ENCODE peak calls at places on chromosome 11, in nine cellular contexts. F is colonic mucosa, L is ovary, B is transverse colon, M is endodermal cell, C is HCT116, W is GM12878, Q is hepatocyte, G is sigmoid colon. S is an unnamed sample. For H3K27me3, the result is how much of the 10 kb centered on the place peaks cover.

GRCh38 chr11:80122211-80122610 is 681.4 kb upstream of the TENM4 start:
- DNase-seq in M (no peak), G (no peak), W (no peak), C (no peak), B (no peak), L (no peak), Q (no peak), F (no peak), S (no peak)

GRCh38 chr11:83265331-83265730 is 20.8 kb downstream of the CCDC90B start:
- DNase-seq in L (no peak), C (no peak), G (no peak), W (no peak), M (no peak), F (no peak), B (no peak), Q (no peak), S (no peak)

GRCh38 chr11:113505541-113506375 is 30.6 kb upstream of the DRD2 start:
- DNase-seq in M (peak), W (no peak), L (no peak), Q (peak), F (no peak), B (no peak), C (peak), G (no peak), S (no peak)

GRCh38 chr11:119389611-119390254 is 8.2 kb upstream of the USP2 start:
- DNase-seq in W (no peak), M (peak), G (no peak), L (no peak), Q (no peak), F (no peak), B (no peak), C (no peak), S (no peak)

GRCh38 chr11:86274503-86274902 is 27.5 kb upstream of the HIKESHI start:
- DNase-seq in C (no peak), L (no peak), G (no peak), Q (no peak), F (no peak), M (peak), W (no peak), B (no peak), S (no peak)

GRCh38 chr11:111851636-111852035 is 19.7 kb downstream of the ALG9 start:
- DNase-seq in C (no peak), F (no peak), M (no peak), B (no peak), L (no peak), W (no peak), G (no peak), Q (peak), S (no peak)

GRCh38 chr11:2213384-2213842 is 41.8 kb upstream of the TH start:
- DNase-seq in F (peak), B (no peak), L (no peak), M (peak), C (no peak), Q (no peak), G (peak), W (no peak), S (no peak)

GRCh38 chr11:123560001-123560400 is 94.4 kb downstream of the SCN3B start:
- DNase-seq in M (no peak), G (peak), L (peak), F (no peak), Q (peak), W (no peak), B (no peak), C (no peak), S (peak)

GRCh38 chr11:73376803-73377629 is 817 bp downstream of the RELT start:
- DNase-seq in F (peak), B (peak), L (peak), Q (peak), M (peak), G (peak), C (peak), W (no peak), S (peak)

GRCh38 chr11:122791836-122792235 is 46.5 kb upstream of the CRTAM start:
- DNase-seq in B (no peak), W (no peak), Q (peak), L (no peak), M (no peak), G (no peak), F (no peak), C (no peak), S (no peak)

GRCh38 chr11:107598225-107599139 is 7.5 kb downstream of the ELMOD1 start:
- DNase-seq in Q (peak), B (no peak), M (peak), F (no peak), L (no peak), W (no peak), G (no peak), C (peak), S (no peak)

GRCh38 chr11:95931916-95932315 is 8.0 kb upstream of the MTMR2 start:
- DNase-seq in B (no peak), M (no peak), L (no peak), W (no peak), Q (no peak), C (no peak), G (no peak), F (no peak), S (no peak)

GRCh38 chr11:36073411-36074203 is 129.7 kb downstream of the LDLRAD3 start:
- DNase-seq in C (no peak), L (peak), G (no peak), F (peak), W (no peak), M (no peak), B (no peak), Q (peak), S (no peak)

GRCh38 chr11:2582958-2583604 is 116.7 kb downstream of the KCNQ1OT1 start:
- DNase-seq in M (peak), B (peak), F (no peak), L (peak), W (no peak), C (no peak), G (peak), Q (no peak), S (no peak)

GRCh38 chr11:126284829-126285228 is 1.9 kb downstream of the TIRAP start:
- DNase-seq in M (no peak), L (peak), W (peak), C (no peak), B (peak), G (peak), Q (peak), F (peak), S (peak)

GRCh38 chr11:16946477-16947282 is 67.5 kb downstream of the PLEKHA7 start:
- DNase-seq in L (no peak), F (no peak), Q (no peak), B (no peak), W (peak), G (no peak), C (no peak), M (no peak), S (no peak)

DNA sequence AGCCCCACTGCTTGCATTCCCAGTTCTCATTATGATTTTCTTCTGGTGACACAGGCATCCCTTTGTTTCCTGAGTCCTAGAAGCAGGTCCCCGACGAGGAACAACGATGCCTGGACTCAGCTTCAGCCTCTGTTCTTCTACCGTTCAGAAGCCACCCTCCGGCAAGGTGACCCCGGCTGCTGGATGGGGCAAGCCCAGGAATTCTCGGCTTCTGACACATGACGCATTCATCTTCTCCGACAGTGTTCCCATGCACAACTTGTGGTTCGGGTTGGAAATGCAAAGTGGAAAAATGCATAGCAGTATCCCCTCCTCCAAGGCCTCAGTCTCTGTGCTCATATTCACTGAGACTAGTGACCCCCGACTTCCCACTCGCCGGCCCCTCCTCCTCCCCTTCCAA is 70.1 kb upstream of the NTM start:
- DNase-seq in L (no peak), F (no peak), B (no peak), W (no peak), Q (no peak), G (no peak), C (no peak), M (no peak), S (no peak)
- H3K27me3 ChIP-seq in L (under half), F (under half), B (under half), W (under half), Q (under half), G (under half), C (under half), M (under half), S (under half)

GRCh38 chr11:62054484-62055121 is 69.2 kb upstream of the INCENP start:
- DNase-seq in C (peak), Q (peak), G (peak), W (no peak), L (no peak), B (peak), M (peak), F (peak), S (peak)
- TF ChIP-seq CTCF in C (peak), Q (peak), G (no peak), W (peak), L (no peak), B (peak), M (peak), F (peak), S (peak)

GRCh38 chr11:64600281-64600992 is 9.4 kb downstream of the SLC22A12 start:
- DNase-seq in W (no peak), C (no peak), F (no peak), G (no peak), Q (no peak), L (no peak), M (no peak), B (no peak), S (no peak)

GRCh38 chr11:64603411-64604110 is 12.5 kb downstream of the SLC22A12 start:
- DNase-seq in W (no peak), C (no peak), M (no peak), Q (no peak), G (no peak), B (no peak), F (no peak), L (no peak), S (no peak)

GRCh38 chr11:64601605-64602465 is 10.8 kb downstream of the SLC22A12 start:
- DNase-seq in G (no peak), B (no peak), L (no peak), W (no peak), M (no peak), C (no peak), Q (no peak), F (no peak), S (no peak)

GRCh38 chr11:64604458-64605247 is 13.6 kb downstream of the SLC22A12 start:
- DNase-seq in G (no peak), B (no peak), M (no peak), W (no peak), F (no peak), Q (no peak), L (no peak), C (no peak), S (no peak)

DNA sequence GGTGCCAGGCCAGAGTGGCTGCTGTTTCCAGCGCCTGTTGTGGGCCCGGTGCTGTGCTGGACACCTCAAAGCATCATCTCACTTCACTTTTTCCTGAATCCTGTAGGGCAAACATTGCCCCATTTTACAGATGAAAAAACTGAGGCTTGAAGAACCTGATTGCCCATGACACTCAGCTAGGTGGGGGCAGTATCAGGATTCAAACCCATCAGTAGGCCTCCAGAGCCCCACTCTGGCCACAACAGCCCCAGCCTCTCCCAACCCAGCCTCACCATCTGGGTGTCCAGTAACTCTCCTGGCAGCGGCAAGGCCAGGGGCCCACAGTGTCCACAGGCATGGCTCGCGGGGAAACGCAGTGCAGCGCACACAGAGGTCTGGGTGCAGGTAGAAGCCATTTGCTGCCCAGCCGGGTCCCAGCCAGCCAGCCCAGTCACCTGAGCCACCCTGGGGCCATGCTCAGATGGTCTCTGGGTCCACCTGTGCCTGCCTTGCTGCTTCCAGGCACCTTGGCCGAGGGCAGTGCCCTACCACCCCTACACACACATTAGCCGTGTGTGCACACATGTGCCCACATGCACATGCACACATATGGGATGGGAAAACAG is 11.5 kb downstream of the SLC22A12 start:
- DNase-seq in C (no peak), M (no peak), F (no peak), Q (no peak), L (no peak), B (no peak), G (no peak), W (no peak), S (no peak)
- H3K27ac ChIP-seq in C (no peak), M (no peak), F (no peak), Q (no peak), L (no peak), B (no peak), G (no peak), W (no peak), S (no peak)

DNA sequence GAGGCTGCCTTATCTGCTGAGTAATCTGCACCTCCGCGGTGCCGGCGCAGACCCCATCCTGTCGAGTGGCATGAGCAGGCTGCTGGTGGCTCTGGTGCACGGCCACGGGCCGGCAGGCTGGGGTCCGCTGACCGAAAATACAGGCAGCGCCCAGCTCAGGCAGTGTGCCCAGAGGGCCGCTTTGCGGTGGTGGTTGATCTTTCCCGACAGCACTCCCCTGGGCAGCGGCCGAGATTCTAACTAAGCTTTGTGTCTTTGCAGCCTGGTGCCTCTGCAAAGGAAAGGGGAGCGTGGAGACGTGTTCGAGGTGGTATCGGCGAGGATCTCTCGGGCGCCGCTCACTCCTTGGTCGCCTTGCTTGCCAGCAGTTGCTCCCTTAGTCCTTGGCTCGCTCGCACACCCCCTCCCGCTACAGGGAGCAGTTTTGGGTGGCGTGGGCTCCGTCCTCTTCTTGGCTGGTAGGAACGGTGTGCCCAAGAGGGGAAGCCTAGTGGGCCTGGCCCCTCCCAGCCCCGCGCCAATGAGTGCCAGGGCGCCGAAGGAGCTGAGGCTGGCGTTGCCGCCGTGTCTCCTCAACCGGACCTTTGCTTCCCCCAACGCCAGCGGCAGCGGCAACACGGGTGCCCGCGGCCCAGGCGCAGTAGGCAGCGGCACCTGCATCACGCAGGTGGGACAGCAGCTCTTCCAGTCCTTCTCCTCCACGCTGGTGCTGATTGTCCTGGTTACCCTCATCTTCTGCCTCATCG is 1.3 kb downstream of the C11orf87 start:
- DNase-seq in F (no peak), B (no peak), L (no peak), C (no peak), M (peak), W (no peak), G (no peak), Q (peak), S (no peak)
- H3K27me3 ChIP-seq in F (under half), B (under half), L (under half), C (under half), M (half or more), W (under half), G (under half), Q (half or more), S (under half)

GRCh38 chr11:69640260-69640994 is 529 bp upstream of the CCND1 start:
- DNase-seq in Q (no peak), G (peak), F (peak), M (peak), W (no peak), C (no peak), B (peak), L (no peak), S (no peak)

GRCh38 chr11:69639843-69640242 is 1.1 kb upstream of the CCND1 start:
- DNase-seq in C (no peak), W (no peak), G (no peak), Q (no peak), M (no peak), B (no peak), L (no peak), F (no peak), S (no peak)

GRCh38 chr11:69641681-69642548 is 959 bp downstream of the CCND1 start:
- DNase-seq in F (peak), C (no peak), M (peak), W (no peak), Q (no peak), L (no peak), B (no peak), G (peak), S (no peak)

GRCh38 chr11:69642549-69642912 is 1.6 kb downstream of the CCND1 start:
- DNase-seq in M (no peak), B (peak), W (no peak), C (no peak), Q (peak), G (peak), F (peak), L (no peak), S (peak)

GRCh38 chr11:69640995-69641581 is at the start of gene CCND1:
- DNase-seq in B (peak), Q (peak), F (peak), C (peak), G (peak), L (no peak), M (peak), W (no peak), S (peak)
- TF ChIP-seq CTCF in B (peak), Q (peak), F (no peak), C (no peak), G (no peak), L (no peak), M (peak), W (no peak), S (no peak)

DNA sequence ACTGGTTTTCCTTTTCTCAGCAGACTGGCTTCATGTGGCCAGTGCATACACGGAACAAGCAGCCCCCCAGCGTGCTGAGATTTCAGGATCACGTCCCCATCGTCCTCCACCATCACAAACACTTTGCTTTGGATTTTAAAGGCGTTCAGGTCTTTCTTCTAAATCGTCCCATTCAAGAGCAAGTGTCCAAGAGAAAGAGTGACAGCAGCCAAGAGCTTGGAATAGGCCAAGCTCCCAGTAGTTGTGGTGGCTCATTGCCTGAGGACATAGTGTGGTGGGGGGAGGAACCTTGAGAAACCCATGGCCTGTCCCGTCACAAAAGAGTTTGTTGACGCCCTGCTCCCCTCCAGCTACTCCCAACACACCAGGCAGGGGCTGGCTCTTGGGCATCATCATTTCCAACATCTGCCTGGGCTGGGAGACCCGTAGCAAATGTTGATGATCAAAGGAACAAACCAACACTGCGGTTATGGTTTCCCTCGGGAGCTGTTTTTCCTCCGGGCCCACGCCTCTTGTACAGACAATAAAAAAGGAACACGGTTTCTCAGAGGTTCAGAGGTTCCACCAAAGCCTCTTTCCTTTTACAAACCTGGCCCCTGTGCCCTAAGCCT is 20.8 kb downstream of the FADS3 start:
- DNase-seq in L (no peak), Q (no peak), W (no peak), C (no peak), M (no peak), B (no peak), G (no peak), F (no peak), S (no peak)
- H3K27ac ChIP-seq in L (peak), Q (no peak), W (no peak), C (no peak), M (peak), B (no peak), G (peak), F (no peak), S (no peak)

S was measured in CD4-positive, alpha-beta T cell.